ENCODE peak calls at places on chromosome 20, in ten cellular contexts. P, I, L, D, X, C, N, E, S and B are unnamed samples.
A peak's percentile ranks its signal among the peaks of the same experiment; 100 is the strongest.

GRCh38 chr20:13525225-13525940 is 113.3 kb downstream of the TASP1 start:
- DNase-seq in P (no peak), I (no peak), L (peak; percentile 79), D (peak; percentile 81), X (no peak), C (no peak), N (no peak), E (no peak), S (peak; percentile 57), B (no peak)

GRCh38 chr20:1423625-1424106 is 30.8 kb upstream of the FKBP1A start:
- DNase-seq in P (peak; percentile 53), I (no peak), L (peak; percentile 83), D (peak; percentile 86), X (no peak), C (no peak), N (no peak), E (no peak), S (peak; percentile 37), B (no peak)

GRCh38 chr20:58395604-58396003 is 6.6 kb downstream of the VAPB start:
- DNase-seq in P (no peak), I (no peak), L (no peak), D (no peak), X (no peak), C (no peak), N (no peak), E (no peak), S (no peak), B (no peak)

GRCh38 chr20:41392871-41393704 is 26.5 kb upstream of the EMILIN3 start:
- DNase-seq in P (peak; percentile 34), I (peak; percentile 95), L (no peak), D (peak; percentile 53), X (no peak), C (peak; percentile 82), N (peak; percentile 83), E (peak; percentile 77), S (no peak), B (no peak)

GRCh38 chr20:55160022-55160421 is 684.6 kb downstream of the DOK5 start:
- DNase-seq in P (no peak), I (no peak), L (peak; percentile 75), D (no peak), X (no peak), C (no peak), N (no peak), E (no peak), S (no peak), B (no peak)

GRCh38 chr20:44648579-44648978 is 2.9 kb downstream of the ADA start:
- DNase-seq in P (no peak), I (peak; percentile 32), L (no peak), D (no peak), X (no peak), C (no peak), N (peak; percentile 25), E (no peak), S (no peak), B (no peak)

GRCh38 chr20:9374480-9374879 is 139.9 kb upstream of the LAMP5 start:
- DNase-seq in P (no peak), I (no peak), L (peak; percentile 60), D (peak; percentile 7), X (no peak), C (no peak), N (no peak), E (no peak), S (no peak), B (no peak)

GRCh38 chr20:56945057-56945456 is 316.0 kb downstream of the TFAP2C start:
- DNase-seq in P (no peak), I (no peak), L (no peak), D (peak; percentile 3), X (no peak), C (no peak), N (no peak), E (no peak), S (no peak), B (no peak)

GRCh38 chr20:4592316-4593148 is 129.2 kb upstream of the PRND start:
- DNase-seq in P (peak; percentile 68), I (peak; percentile 77), L (peak; percentile 31), D (peak; percentile 53), X (peak; percentile 46), C (peak; percentile 41), N (peak; percentile 70), E (peak; percentile 56), S (peak; percentile 48), B (peak; percentile 84)

GRCh38 chr20:45813489-45813888 is 1.0 kb downstream of the UBE2C start:
- DNase-seq in P (no peak), I (no peak), L (no peak), D (no peak), X (no peak), C (no peak), N (no peak), E (no peak), S (no peak), B (no peak)

GRCh38 chr20:45813006-45813340 is 529 bp downstream of the UBE2C start:
- DNase-seq in P (no peak), I (no peak), L (no peak), D (no peak), X (no peak), C (no peak), N (no peak), E (no peak), S (no peak), B (no peak)

GRCh38 chr20:45814314-45814713 is 1.9 kb downstream of the UBE2C start:
- DNase-seq in P (no peak), I (no peak), L (no peak), D (no peak), X (no peak), C (no peak), N (no peak), E (no peak), S (no peak), B (no peak)

GRCh38 chr20:45810191-45810590 is 2.3 kb upstream of the UBE2C start:
- DNase-seq in P (no peak), I (no peak), L (no peak), D (no peak), X (no peak), C (no peak), N (no peak), E (no peak), S (peak; percentile 72), B (no peak)

GRCh38 chr20:45812157-45813005 is at the start of gene UBE2C:
- DNase-seq in P (peak; percentile 96), I (peak; percentile 98), L (peak; percentile 100), D (peak; percentile 100), X (peak; percentile 97), C (peak; percentile 96), N (peak; percentile 96), E (peak; percentile 98), S (peak; percentile 100), B (peak; percentile 95)
- H3K27ac ChIP-seq in P (no peak within 1 kb of the TSS), I (no peak within 1 kb of the TSS), L (peak within 1 kb of the TSS; percentile 77), D (peak within 1 kb of the TSS; percentile 75), X (no peak within 1 kb of the TSS), C (peak within 1 kb of the TSS; percentile 61), N (peak within 1 kb of the TSS; percentile 16), E (peak within 1 kb of the TSS; percentile 59), S (peak within 1 kb of the TSS; percentile 41), B (peak within 1 kb of the TSS; percentile 45)

DNA sequence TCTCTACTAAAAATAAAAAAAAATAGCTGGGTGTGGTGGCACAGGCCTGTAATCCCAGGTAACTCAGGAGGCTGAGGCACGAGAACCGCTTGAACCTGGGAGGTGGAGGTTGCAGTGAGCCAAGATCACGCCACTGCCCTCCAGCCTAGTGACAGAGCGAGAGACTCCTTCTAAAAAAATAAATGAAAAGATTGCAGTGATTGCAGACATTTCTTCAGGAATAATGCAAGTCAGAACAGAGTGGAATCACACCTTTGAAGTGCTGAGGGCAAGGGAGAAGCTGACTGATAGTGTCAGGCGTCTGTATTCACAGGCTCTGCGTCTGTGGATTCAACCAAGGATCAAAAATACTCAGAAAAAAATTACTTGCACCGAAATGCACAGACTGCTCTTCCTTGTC is 2.6 kb upstream of the TCFL5 start:
- DNase-seq in P (no peak), I (no peak), L (no peak), D (no peak), X (peak; percentile 4), C (no peak), N (no peak), E (no peak), S (no peak), B (peak; percentile 44)
- TF ChIP-seq CTCF in P (no peak), I (no peak), L (no peak), D (no peak), X (no peak), C (no peak), N (no peak), E (no peak), S (no peak), B (no peak)

GRCh38 chr20:61662226-61662945 is 403.3 kb downstream of the TAF4 start:
- DNase-seq in P (no peak), I (no peak), L (no peak), D (no peak), X (no peak), C (no peak), N (no peak), E (no peak), S (no peak), B (peak; percentile 41)

GRCh38 chr20:61662946-61663460 is 402.7 kb downstream of the TAF4 start:
- DNase-seq in P (no peak), I (no peak), L (no peak), D (no peak), X (no peak), C (no peak), N (no peak), E (no peak), S (no peak), B (peak; percentile 66)

GRCh38 chr20:61664741-61665320 is 400.9 kb downstream of the TAF4 start:
- DNase-seq in P (no peak), I (peak; percentile 36), L (no peak), D (no peak), X (no peak), C (no peak), N (no peak), E (no peak), S (no peak), B (no peak)

GRCh38 chr20:61665746-61666470 is 399.8 kb downstream of the TAF4 start:
- DNase-seq in P (no peak), I (peak; percentile 48), L (no peak), D (no peak), X (no peak), C (no peak), N (no peak), E (no peak), S (no peak), B (no peak)

GRCh38 chr20:61663521-61664425 is 401.9 kb downstream of the TAF4 start:
- DNase-seq in P (no peak), I (peak; percentile 65), L (no peak), D (no peak), X (no peak), C (no peak), N (no peak), E (no peak), S (no peak), B (peak; percentile 69)
- H3K4me1 ChIP-seq in P (no peaks in the 10 kb centered on the region), I (no peaks in the 10 kb centered on the region), L (no peaks in the 10 kb centered on the region), D (no peaks in the 10 kb centered on the region), X (no peaks in the 10 kb centered on the region), C (peaks cover 5% of the 10 kb centered on the region), N (no peaks in the 10 kb centered on the region), E (no peaks in the 10 kb centered on the region), S (no peaks in the 10 kb centered on the region), B (no peaks in the 10 kb centered on the region)

DNA sequence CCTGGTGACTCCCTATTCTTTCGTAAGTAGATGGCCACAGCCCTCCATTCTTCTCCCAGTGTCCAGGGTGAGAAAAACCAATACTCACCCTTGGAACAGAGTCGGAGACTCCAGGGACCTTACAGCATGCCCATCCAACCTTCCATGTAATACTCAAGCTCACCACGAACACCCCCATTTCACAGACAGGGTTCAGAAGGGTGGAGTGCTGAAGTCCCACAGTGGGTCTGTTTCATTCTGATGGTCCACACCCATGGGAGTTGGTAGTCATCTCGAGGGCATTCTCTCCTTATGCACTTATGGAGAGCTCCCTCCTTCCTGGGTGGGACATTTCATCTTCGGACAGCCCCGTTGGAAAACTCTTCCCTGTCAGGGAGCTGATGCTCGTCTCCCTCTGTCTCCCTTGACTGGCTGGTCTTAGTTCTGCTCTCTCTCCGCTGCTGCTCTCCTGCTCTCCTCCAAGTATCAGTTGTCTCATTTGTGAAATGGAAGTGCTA is 38.9 kb downstream of the COX4I2 start:
- DNase-seq in P (no peak), I (no peak), L (no peak), D (no peak), X (no peak), C (no peak), N (no peak), E (no peak), S (no peak), B (no peak)
- H3K27ac ChIP-seq in P (peak overlapping the region; percentile 83), I (peak overlapping the region; percentile 81), L (peak overlapping the region; percentile 82), D (no peak overlapping the region), X (peak overlapping the region; percentile 50), C (peak overlapping the region; percentile 95), N (peak overlapping the region; percentile 81), E (peak overlapping the region; percentile 60), S (peak overlapping the region; percentile 93), B (peak overlapping the region; percentile 90)